ENCODE peak calls at places on chromosomes 7 and 10, in five cellular contexts. G, F, A, Q and M are unnamed samples.

GRCh38 chr7:6489612-6490011 is 41.9 kb upstream of the DAGLB start:
- DNase-seq in G (no peak), F (no peak), A (no peak), Q (no peak), M (no peak)

GRCh38 chr10:126536148-126536547 is 134.3 kb downstream of the C10orf90 start:
- DNase-seq in G (no peak), F (peak), A (no peak), Q (no peak), M (no peak)

GRCh38 chr10:72847681-72848080 is 45.9 kb upstream of the OIT3 start:
- DNase-seq in G (no peak), F (no peak), A (no peak), Q (no peak), M (no peak)

GRCh38 chr7:28358423-28358868 is 53.9 kb upstream of the CREB5 start:
- DNase-seq in G (no peak), F (peak), A (no peak), Q (no peak), M (no peak)

GRCh38 chr7:85413718-85414117 is 226.9 kb upstream of the SEMA3D start:
- DNase-seq in G (no peak), F (no peak), A (no peak), Q (no peak), M (no peak)

GRCh38 chr10:12675171-12675570 is 325.8 kb downstream of the CAMK1D start:
- DNase-seq in G (no peak), F (no peak), A (no peak), Q (no peak), M (no peak)

GRCh38 chr7:461453-462172 is 58.0 kb downstream of the PDGFA start:
- DNase-seq in G (no peak), F (peak), A (no peak), Q (no peak), M (no peak)

GRCh38 chr10:71581376-71581775 is 138.2 kb downstream of the C10orf105 start:
- DNase-seq in G (no peak), F (no peak), A (no peak), Q (no peak), M (no peak)

GRCh38 chr7:149733131-149733531 is 40.3 kb downstream of the ZNF467 start:
- DNase-seq in G (no peak), F (no peak), A (no peak), Q (no peak), M (no peak)

GRCh38 chr7:99209781-99210180 is 1.9 kb upstream of the KPNA7 start:
- DNase-seq in G (no peak), F (no peak), A (no peak), Q (no peak), M (no peak)

GRCh38 chr7:156560075-156560474 is 80.5 kb upstream of the RNF32 start:
- DNase-seq in G (no peak), F (peak), A (no peak), Q (no peak), M (no peak)

GRCh38 chr7:91916068-91916440 is 24.6 kb upstream of the AKAP9 start:
- DNase-seq in G (no peak), F (no peak), A (no peak), Q (no peak), M (no peak)

GRCh38 chr10:102812213-102812876 is 24.9 kb downstream of the CYP17A1 start:
- DNase-seq in G (no peak), F (no peak), A (no peak), Q (no peak), M (no peak)

GRCh38 chr7:142025896-142026295 is 30.2 kb downstream of the MGAM start:
- DNase-seq in G (no peak), F (no peak), A (no peak), Q (no peak), M (no peak)

GRCh38 chr7:26201261-26202018 is at the start of gene CBX3:
- DNase-seq in G (peak), F (peak), A (peak), Q (peak), M (peak)

GRCh38 chr7:70694909-70695803 is 436.8 kb upstream of the GALNT17 start:
- DNase-seq in G (no peak), F (no peak), A (no peak), Q (peak), M (no peak)

GRCh38 chr7:98594787-98595186 is 22.3 kb upstream of the NPTX2 start:
- DNase-seq in G (no peak), F (no peak), A (no peak), Q (no peak), M (no peak)

GRCh38 chr7:28311670-28312069 is 100.6 kb upstream of the CREB5 start:
- DNase-seq in G (no peak), F (peak), A (no peak), Q (no peak), M (no peak)

GRCh38 chr7:116418524-116418923 is 81.0 kb upstream of the CAV2 start:
- DNase-seq in G (no peak), F (no peak), A (no peak), Q (no peak), M (no peak)

GRCh38 chr10:114404171-114405010 is at the start of gene AFAP1L2:
- DNase-seq in G (no peak), F (peak), A (peak), Q (no peak), M (no peak)

GRCh38 chr10:95794195-95794594 is 38.2 kb downstream of the ENTPD1 start:
- DNase-seq in G (no peak), F (no peak), A (no peak), Q (no peak), M (no peak)